ENCODE peak calls at places on chromosome 17, in six cellular contexts. L, J, Q, G, A and W are unnamed samples.

GRCh38 chr17:61584866-61585265 is 6.2 kb downstream of the NACA2 start:
- DNase-seq in A (no peak), L (no peak), Q (no peak), J (no peak), G (no peak), W (no peak)

GRCh38 chr17:45018514-45019176 is 32.8 kb downstream of the DCAKD start:
- DNase-seq in A (no peak), G (peak), L (no peak), J (no peak), Q (no peak), W (no peak)

GRCh38 chr17:39027037-39027436 is 59.8 kb upstream of the FBXO47 start:
- DNase-seq in A (no peak), G (peak), L (peak), Q (no peak), J (no peak), W (no peak)

GRCh38 chr17:7435676-7436555 is 681 bp downstream of the TMEM102 start:
- DNase-seq in Q (no peak), J (peak), G (peak), L (peak), A (no peak), W (peak)

GRCh38 chr17:8310601-8311123 is 621 bp downstream of the ARHGEF15 start:
- DNase-seq in A (no peak), G (no peak), J (peak), Q (no peak), L (no peak), W (no peak)

GRCh38 chr17:36505171-36505570 is 18.7 kb downstream of the ZNHIT3 start:
- DNase-seq in J (no peak), Q (no peak), L (no peak), G (no peak), A (no peak), W (no peak)

GRCh38 chr17:31740611-31741082 is 118.4 kb downstream of the COPRS start:
- DNase-seq in L (no peak), Q (no peak), A (no peak), J (no peak), G (no peak), W (no peak)

GRCh38 chr17:41895617-41896016 is 23.1 kb downstream of the ACLY start:
- DNase-seq in A (no peak), G (no peak), J (no peak), L (no peak), Q (no peak), W (no peak)

GRCh38 chr17:17516941-17517720 is 20.9 kb upstream of the RASD1 start:
- DNase-seq in J (no peak), A (no peak), G (no peak), Q (no peak), L (no peak), W (peak)

GRCh38 chr17:14298221-14298994 is 2.5 kb upstream of the HS3ST3B1 start:
- DNase-seq in Q (no peak), L (no peak), G (no peak), A (no peak), J (no peak), W (no peak)

GRCh38 chr17:50686494-50687199 is 21.1 kb downstream of the ANKRD40 start:
- DNase-seq in J (peak), G (no peak), Q (peak), A (no peak), L (peak), W (no peak)

GRCh38 chr17:27559996-27560481 is 70.9 kb upstream of the LGALS9 start:
- DNase-seq in Q (no peak), J (peak), A (no peak), G (no peak), L (no peak), W (no peak)

GRCh38 chr17:71432378-71433315 is 688.2 kb upstream of the SOX9 start:
- DNase-seq in Q (no peak), G (no peak), L (no peak), J (no peak), A (no peak), W (no peak)

GRCh38 chr17:10547351-10547750 is 2.1 kb downstream of the MYH2 start:
- DNase-seq in J (no peak), G (peak), A (no peak), Q (no peak), L (no peak), W (no peak)

GRCh38 chr17:54813896-54814295 is 86.8 kb upstream of the TOM1L1 start:
- DNase-seq in G (no peak), Q (no peak), L (no peak), J (no peak), A (no peak), W (no peak)

GRCh38 chr17:4766705-4767104 is 5.0 kb upstream of the TM4SF5 start:
- DNase-seq in G (no peak), Q (no peak), L (no peak), J (no peak), A (no peak), W (no peak)

GRCh38 chr17:43949777-43950176 is 4.0 kb downstream of the PYY start:
- DNase-seq in G (no peak), L (no peak), A (no peak), J (no peak), Q (no peak), W (peak)

GRCh38 chr17:81043725-81044427 is 8.9 kb downstream of the BAIAP2 start:
- DNase-seq in Q (peak), J (peak), L (peak), G (no peak), A (no peak), W (no peak)

GRCh38 chr17:81437221-81437651 is 42.0 kb downstream of the BAHCC1 start:
- DNase-seq in G (no peak), J (no peak), Q (no peak), A (no peak), L (no peak), W (no peak)

GRCh38 chr17:40319651-40320550 is 10.9 kb downstream of the RARA start:
- DNase-seq in L (no peak), J (no peak), G (no peak), A (no peak), Q (no peak), W (peak)

GRCh38 chr17:3812771-3813170 is 11.8 kb upstream of the ITGAE start:
- DNase-seq in G (no peak), Q (no peak), L (no peak), J (no peak), A (no peak), W (no peak)

GRCh38 chr17:72556944-72557826 is 436.4 kb downstream of the SOX9 start:
- DNase-seq in Q (peak), A (no peak), J (peak), L (peak), G (peak), W (peak)

GRCh38 chr17:44865921-44866320 is 18.2 kb downstream of the HIGD1B start:
- DNase-seq in J (no peak), L (no peak), Q (no peak), G (no peak), A (no peak), W (no peak)

GRCh38 chr17:41486809-41487530 is 2.7 kb downstream of the KRT36 start:
- DNase-seq in J (peak), L (no peak), G (peak), Q (peak), A (no peak), W (peak)

GRCh38 chr17:17681744-17682292 is 560 bp downstream of the RAI1 start:
- DNase-seq in L (no peak), Q (no peak), G (peak), J (no peak), A (no peak), W (peak)

GRCh38 chr17:17435323-17435722 is 41.5 kb upstream of the MED9 start:
- DNase-seq in Q (peak), J (peak), L (peak), A (no peak), G (no peak), W (peak)

GRCh38 chr17:50241431-50241830 is 32.8 kb upstream of the TMEM92 start:
- DNase-seq in G (no peak), J (no peak), A (no peak), Q (no peak), L (no peak), W (no peak)

GRCh38 chr17:32142857-32143524 is 689 bp downstream of the RHOT1 start:
- DNase-seq in A (no peak), G (peak), J (peak), L (peak), Q (peak), W (peak)

GRCh38 chr17:78925662-78926555 is 722 bp upstream of the TIMP2 start:
- DNase-seq in Q (peak), G (no peak), J (peak), L (no peak), A (no peak), W (peak)

GRCh38 chr17:78923660-78924453 is 1.3 kb downstream of the TIMP2 start:
- DNase-seq in L (peak), Q (no peak), J (peak), G (peak), A (no peak), W (peak)

GRCh38 chr17:78922876-78923498 is 2.2 kb downstream of the TIMP2 start:
- DNase-seq in Q (no peak), G (no peak), A (no peak), L (no peak), J (no peak), W (peak)

GRCh38 chr17:78925234-78925633 is at the start of gene TIMP2:
- DNase-seq in J (peak), G (peak), A (no peak), L (peak), Q (peak), W (peak)

GRCh38 chr17:78924481-78925151 is 571 bp downstream of the TIMP2 start:
- DNase-seq in Q (no peak), L (no peak), A (no peak), J (no peak), G (no peak), W (peak)
- TF ChIP-seq MYC in Q (no peak), L (no peak), A (no peak), J (no peak), G (no peak), W (no peak)

GRCh38 chr17:76441681-76442340 is 11.1 kb downstream of the UBE2O start:
- DNase-seq in L (no peak), Q (no peak), J (no peak), G (peak), A (no peak), W (no peak)
- TF ChIP-seq MYC in L (no peak), Q (no peak), J (no peak), G (no peak), A (no peak), W (no peak)

DNA sequence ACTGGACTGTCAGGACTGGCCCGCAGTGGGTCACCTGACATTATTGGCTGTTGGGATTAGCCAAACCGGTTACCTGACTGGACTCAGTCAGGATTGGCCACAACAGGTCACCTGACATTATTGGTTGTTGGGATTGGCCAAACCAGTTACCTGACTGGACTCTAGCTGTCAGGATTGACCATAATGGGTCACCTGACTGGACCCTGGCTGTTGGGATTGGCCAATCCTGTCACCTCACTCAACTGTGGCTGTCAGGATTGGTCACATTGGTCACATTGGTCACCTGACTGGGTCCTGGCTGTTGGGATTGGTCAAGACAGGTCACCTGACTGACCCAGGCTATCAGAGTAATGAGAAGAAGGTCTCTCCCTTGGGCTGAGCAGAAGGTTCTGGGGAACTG is 207.7 kb upstream of the SDK2 start:
- DNase-seq in Q (no peak), J (no peak), L (no peak), G (no peak), A (no peak), W (no peak)
- TF ChIP-seq MYC in Q (no peak), J (no peak), L (no peak), G (no peak), A (no peak), W (no peak)

DNA sequence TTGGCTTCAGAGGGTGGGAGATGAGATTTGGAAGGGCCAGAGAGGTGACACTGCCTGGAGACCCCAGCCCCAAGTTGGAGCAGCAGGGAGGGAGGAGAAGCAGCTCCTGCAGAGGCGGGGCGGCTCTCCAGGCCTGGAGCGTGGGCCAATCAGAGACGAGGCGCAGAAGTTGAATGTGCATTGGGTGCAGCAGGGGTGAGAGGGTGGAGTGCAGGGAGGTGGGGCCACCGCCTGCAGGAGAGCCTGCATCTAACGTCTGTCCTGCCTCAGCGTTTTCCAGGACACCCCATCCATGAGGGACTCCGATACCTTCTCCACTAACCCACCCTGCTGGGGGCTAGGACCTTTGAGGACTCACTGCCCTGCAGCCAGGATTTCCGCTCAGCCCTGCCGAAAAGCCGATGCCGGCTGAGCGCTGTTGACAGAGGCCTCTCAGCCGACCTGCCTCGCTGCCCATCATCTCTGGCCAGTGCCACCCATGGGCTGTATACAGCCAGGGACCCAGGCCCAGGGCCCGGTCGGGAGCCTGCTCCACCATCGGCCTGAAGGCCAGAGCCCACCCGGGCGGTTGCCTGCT is 146.2 kb downstream of the ENGASE start:
- DNase-seq in A (no peak), G (no peak), J (no peak), L (no peak), Q (no peak), W (no peak)
- TF ChIP-seq MYC in A (no peak), G (no peak), J (no peak), L (no peak), Q (no peak), W (no peak)

GRCh38 chr17:79904865-79905264 is 65.6 kb upstream of the CBX4 start:
- DNase-seq in Q (no peak), A (no peak), G (no peak), L (no peak), J (no peak), W (peak)

GRCh38 chr17:79909121-79909520 is 69.9 kb upstream of the CBX4 start:
- DNase-seq in Q (no peak), A (no peak), J (no peak), G (no peak), L (no peak), W (no peak)

GRCh38 chr17:79905832-79906231 is 66.6 kb upstream of the CBX4 start:
- DNase-seq in G (peak), Q (peak), J (no peak), A (no peak), L (peak), W (peak)

GRCh38 chr17:79907855-79908254 is 68.6 kb upstream of the CBX4 start:
- DNase-seq in L (no peak), J (peak), Q (no peak), A (no peak), G (peak), W (no peak)

DNA sequence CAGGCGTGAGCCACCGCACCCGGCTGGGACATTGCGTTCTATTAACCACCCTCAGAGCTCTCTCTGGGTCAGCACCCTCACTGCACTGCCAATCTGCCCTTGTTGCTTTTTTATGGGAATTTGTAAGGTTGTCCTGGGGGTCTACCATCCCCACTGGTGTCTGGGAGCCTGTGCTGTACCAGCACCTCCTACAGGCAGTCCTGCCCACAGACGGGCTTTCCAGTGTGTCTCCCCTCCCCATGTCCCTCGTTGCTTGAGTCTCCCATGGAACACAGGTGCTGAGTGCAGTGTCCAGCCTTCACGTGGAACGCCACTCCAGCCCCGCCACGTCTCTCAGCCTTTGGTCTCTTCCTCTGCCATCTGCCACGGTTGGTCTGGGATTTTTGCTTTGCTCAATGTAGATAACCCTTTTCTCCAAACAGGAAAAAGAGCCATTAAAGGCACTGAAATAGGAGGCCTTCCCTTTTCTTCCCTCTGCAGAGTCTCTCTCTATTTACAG is 68.0 kb upstream of the CBX4 start:
- DNase-seq in G (no peak), A (no peak), Q (no peak), L (no peak), J (no peak), W (no peak)
- TF ChIP-seq MYC in G (no peak), A (no peak), Q (no peak), L (no peak), J (no peak), W (no peak)

GRCh38 chr17:48795444-48796162 is 21.4 kb downstream of the TTLL6 start:
- DNase-seq in L (peak), A (no peak), J (no peak), G (no peak), Q (peak), W (no peak)
- TF ChIP-seq MYC in L (peak), A (no peak), J (no peak), G (no peak), Q (peak), W (no peak)

DNA sequence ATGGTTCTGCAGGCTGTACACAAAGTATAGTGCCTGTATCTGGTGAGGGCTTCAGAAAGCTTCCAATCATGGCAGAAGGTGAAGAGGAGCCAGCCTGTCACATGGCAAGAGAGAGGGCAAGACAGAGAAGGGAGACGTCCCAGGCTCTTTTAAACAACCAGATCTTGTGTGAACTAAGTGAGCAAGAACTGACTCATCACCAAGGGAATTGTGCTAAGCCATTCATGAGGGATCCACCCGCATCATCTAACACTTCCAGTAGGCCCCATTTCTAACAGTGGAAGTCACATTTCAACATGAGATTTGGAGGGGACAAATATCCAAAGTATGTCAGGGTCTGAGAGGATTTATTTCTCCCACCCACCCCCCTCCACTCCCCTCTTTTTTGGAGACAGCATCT is 56.2 kb upstream of the ELAC2 start:
- DNase-seq in L (no peak), G (no peak), A (no peak), J (no peak), Q (no peak), W (peak)
- TF ChIP-seq MYC in L (no peak), G (no peak), A (no peak), J (no peak), Q (no peak), W (no peak)

GRCh38 chr17:64507418-64507766 is 615 bp downstream of the CEP95 start:
- DNase-seq in L (peak), Q (peak), A (no peak), G (peak), J (peak), W (peak)
- TF ChIP-seq MYC in L (no peak), Q (no peak), A (no peak), G (no peak), J (no peak), W (no peak)